ENCODE peak calls at places on chromosome 17, in ten cellular contexts. Z is nephron progenitor cell, Y is choroid plexus epithelial cell, G is B cell, N is A549, I is mesothelial cell of epicardium, E is AG09319, P is astrocyte of the spinal cord, B is BJ, W is GM12865. D is an unnamed sample.

GRCh38 chr17:1110524-1110843 is 69.3 kb downstream of the ABR start:
- DNase-seq in Z (no peak), Y (no peak), G (no peak), N (no peak), I (no peak), E (no peak), P (no peak), B (no peak), W (no peak), D (no peak)

GRCh38 chr17:27318228-27318627 is 24.3 kb downstream of the WSB1 start:
- DNase-seq in Z (no peak), Y (no peak), G (no peak), N (no peak), I (no peak), E (no peak), P (no peak), B (no peak), W (no peak), D (no peak)

GRCh38 chr17:61517843-61518606 is 65.8 kb downstream of the TBX4 start:
- DNase-seq in Z (no peak), Y (no peak), G (no peak), N (no peak), I (no peak), E (no peak), P (no peak), B (no peak), W (no peak), D (no peak)

GRCh38 chr17:81148986-81149533 is 16.2 kb upstream of the PVALEF start:
- DNase-seq in Z (no peak), Y (no peak), G (no peak), N (no peak), I (no peak), E (no peak), P (no peak), B (no peak), W (no peak), D (no peak)

GRCh38 chr17:35341465-35341992 is 31.9 kb downstream of the SLFN11 start:
- DNase-seq in Z (no peak), Y (no peak), G (peak), N (no peak), I (no peak), E (no peak), P (no peak), B (no peak), W (peak), D (peak)

GRCh38 chr17:79192503-79193500 is 118.2 kb downstream of the ENGASE start:
- DNase-seq in Z (peak), Y (peak), G (no peak), N (peak), I (peak), E (no peak), P (peak), B (no peak), W (peak), D (peak)

GRCh38 chr17:50443492-50444051 is 17.6 kb downstream of the ACSF2 start:
- DNase-seq in Z (no peak), Y (peak), G (no peak), N (no peak), I (no peak), E (no peak), P (no peak), B (no peak), W (no peak), D (no peak)

GRCh38 chr17:48613862-48614694 is 1.0 kb downstream of the HOXB8 start:
- DNase-seq in Z (peak), Y (no peak), G (no peak), N (peak), I (no peak), E (no peak), P (peak), B (no peak), W (no peak), D (peak)

GRCh38 chr17:80372456-80372855 is 42.5 kb upstream of the ENDOV start:
- DNase-seq in Z (no peak), Y (no peak), G (no peak), N (no peak), I (no peak), E (no peak), P (no peak), B (no peak), W (no peak), D (no peak)

GRCh38 chr17:45302649-45303173 is 14.1 kb downstream of the MAP3K14 start:
- DNase-seq in Z (no peak), Y (peak), G (peak), N (no peak), I (no peak), E (no peak), P (peak), B (no peak), W (peak), D (peak)

GRCh38 chr17:66322764-66323163 is 20.4 kb downstream of the PRKCA start:
- DNase-seq in Z (no peak), Y (no peak), G (no peak), N (no peak), I (no peak), E (no peak), P (no peak), B (peak), W (no peak), D (no peak)

GRCh38 chr17:15108992-15109391 is 156.1 kb downstream of the PMP22 start:
- DNase-seq in Z (no peak), Y (no peak), G (no peak), N (no peak), I (no peak), E (no peak), P (no peak), B (no peak), W (no peak), D (no peak)

GRCh38 chr17:55496094-55496881 is 15.0 kb downstream of the SMIM36 start:
- DNase-seq in Z (no peak), Y (peak), G (no peak), N (peak), I (no peak), E (no peak), P (peak), B (no peak), W (peak), D (peak)

GRCh38 chr17:3534881-3535252 is 22.7 kb downstream of the TRPV3 start:
- DNase-seq in Z (peak), Y (peak), G (no peak), N (peak), I (no peak), E (no peak), P (peak), B (no peak), W (peak), D (peak)

GRCh38 chr17:7750321-7750821 is 32.8 kb downstream of the DNAH2 start:
- DNase-seq in Z (no peak), Y (peak), G (no peak), N (no peak), I (no peak), E (peak), P (peak), B (peak), W (no peak), D (no peak)

GRCh38 chr17:63222655-63223054 is 223.5 kb downstream of the CYB561 start:
- DNase-seq in Z (no peak), Y (peak), G (no peak), N (no peak), I (no peak), E (no peak), P (no peak), B (no peak), W (no peak), D (no peak)

GRCh38 chr17:41360291-41360995 is 9.2 kb downstream of the KRT33B start:
- DNase-seq in Z (no peak), Y (peak), G (no peak), N (no peak), I (no peak), E (no peak), P (peak), B (peak), W (no peak), D (no peak)

GRCh38 chr17:69761767-69762321 is 313.2 kb upstream of the KCNJ16 start:
- DNase-seq in Z (no peak), Y (peak), G (no peak), N (peak), I (no peak), E (peak), P (peak), B (peak), W (no peak), D (no peak)

GRCh38 chr17:81016575-81016974 is 18.4 kb upstream of the BAIAP2 start:
- DNase-seq in Z (no peak), Y (no peak), G (no peak), N (no peak), I (no peak), E (no peak), P (no peak), B (no peak), W (no peak), D (no peak)

GRCh38 chr17:45096141-45096540 is 35.0 kb downstream of the NMT1 start:
- DNase-seq in Z (no peak), Y (peak), G (no peak), N (peak), I (no peak), E (no peak), P (peak), B (no peak), W (peak), D (no peak)

GRCh38 chr17:41308251-41308917 is 725 bp downstream of the KRTAP16-1 start:
- DNase-seq in Z (no peak), Y (no peak), G (peak), N (no peak), I (no peak), E (no peak), P (no peak), B (no peak), W (peak), D (no peak)

GRCh38 chr17:42288078-42288984 is at the start of gene STAT5A:
- DNase-seq in Z (peak), Y (peak), G (peak), N (peak), I (no peak), E (peak), P (peak), B (no peak), W (peak), D (peak)

GRCh38 chr17:73647331-73647730 is 3.1 kb upstream of the SDK2 start:
- DNase-seq in Z (no peak), Y (no peak), G (no peak), N (no peak), I (no peak), E (no peak), P (no peak), B (no peak), W (no peak), D (no peak)

GRCh38 chr17:65074778-65075250 is 18.3 kb upstream of the GNA13 start:
- DNase-seq in Z (no peak), Y (peak), G (no peak), N (peak), I (peak), E (no peak), P (no peak), B (no peak), W (no peak), D (no peak)
- TF ChIP-seq CTCF in Z (no peak), Y (no peak), G (no peak), N (no peak), I (no peak), E (no peak), P (no peak), B (peak), W (no peak), D (no peak)

GRCh38 chr17:28550858-28551257 is 1.6 kb downstream of the UNC119 start:
- DNase-seq in Z (peak), Y (no peak), G (no peak), N (no peak), I (no peak), E (no peak), P (no peak), B (no peak), W (no peak), D (peak)

GRCh38 chr17:28547623-28548416 is 4.6 kb downstream of the UNC119 start:
- DNase-seq in Z (peak), Y (peak), G (peak), N (peak), I (peak), E (no peak), P (peak), B (no peak), W (peak), D (peak)

GRCh38 chr17:28549274-28550132 is 2.9 kb downstream of the UNC119 start:
- DNase-seq in Z (no peak), Y (no peak), G (peak), N (no peak), I (no peak), E (no peak), P (no peak), B (no peak), W (peak), D (peak)

GRCh38 chr17:28547096-28547622 is 5.3 kb downstream of the UNC119 start:
- DNase-seq in Z (no peak), Y (no peak), G (no peak), N (no peak), I (no peak), E (no peak), P (no peak), B (no peak), W (no peak), D (no peak)

DNA sequence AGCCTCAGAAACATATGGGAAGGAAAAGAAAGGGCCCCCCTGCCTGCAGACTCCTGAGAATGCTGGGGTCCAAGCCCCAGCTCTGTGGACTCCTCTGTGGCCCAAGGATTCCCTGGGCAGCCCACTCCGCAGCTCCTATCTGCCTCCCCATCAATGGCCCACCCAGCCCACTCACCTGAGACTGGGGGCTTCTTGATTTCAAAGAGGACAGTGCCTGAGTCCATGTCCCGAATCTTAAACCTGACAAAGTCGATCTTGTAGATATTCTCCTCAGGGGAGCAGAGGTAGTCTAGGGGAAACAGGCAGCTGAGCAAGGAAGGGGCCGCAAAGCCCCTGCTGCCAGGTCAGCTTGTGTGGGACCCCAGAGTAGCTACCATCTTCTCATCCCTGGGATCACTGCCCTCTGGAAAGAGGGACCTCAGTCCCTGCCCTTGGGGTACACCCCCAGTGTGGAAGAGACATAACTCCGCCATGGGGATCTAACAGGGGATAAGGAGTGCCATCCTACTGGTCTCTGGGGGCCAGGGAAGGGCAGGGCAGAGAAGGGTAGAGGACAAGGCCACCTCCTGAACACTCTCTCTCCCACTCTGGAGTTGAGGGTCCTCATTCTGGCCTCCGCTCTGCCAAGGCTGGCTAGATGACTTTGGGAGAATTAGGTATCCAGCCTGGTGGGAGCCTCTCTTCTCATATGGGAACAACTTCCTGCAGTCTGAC is 3.9 kb downstream of the UNC119 start:
- DNase-seq in Z (no peak), Y (no peak), G (no peak), N (no peak), I (no peak), E (no peak), P (no peak), B (no peak), W (no peak), D (no peak)
- TF ChIP-seq CTCF in Z (no peak), Y (no peak), G (peak), N (no peak), I (peak), E (no peak), P (no peak), B (no peak), W (no peak), D (no peak)

DNA sequence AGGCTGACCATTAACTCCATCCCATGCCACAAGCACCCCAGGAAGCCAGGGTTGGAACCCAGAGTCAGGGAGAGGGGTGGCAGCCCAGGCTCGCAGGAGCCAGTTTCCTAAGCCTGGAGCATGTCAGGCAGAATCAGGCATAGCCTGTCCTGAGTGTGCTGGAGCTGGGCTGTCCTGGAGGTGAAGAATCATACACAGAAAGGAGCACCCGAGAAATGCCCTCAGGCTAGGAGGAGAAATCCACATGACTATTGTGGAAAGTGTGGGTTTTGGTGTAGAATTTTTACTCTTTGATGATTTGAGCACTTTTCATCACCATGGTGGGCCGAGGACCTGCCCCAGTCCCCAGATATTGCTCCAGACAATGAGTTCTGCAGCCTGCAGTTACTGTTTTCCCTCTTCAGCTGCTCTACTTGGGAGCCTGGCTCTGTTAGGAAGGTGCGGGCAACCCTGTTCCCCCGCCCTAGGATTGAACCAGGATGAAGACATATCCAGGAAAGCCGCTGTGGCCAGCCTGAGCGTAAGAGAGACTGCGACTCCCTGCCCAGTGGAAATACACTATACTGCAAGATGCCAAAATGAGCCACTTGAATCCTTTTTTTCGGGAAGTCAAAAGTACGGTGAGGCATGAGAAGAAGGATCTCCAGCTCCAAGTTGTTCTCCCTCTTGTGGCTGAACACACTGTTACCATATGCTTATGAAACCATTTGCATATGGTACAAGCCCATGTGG is 29.0 kb upstream of the HEATR6 start:
- DNase-seq in Z (no peak), Y (peak), G (no peak), N (no peak), I (no peak), E (no peak), P (no peak), B (no peak), W (no peak), D (no peak)
- TF ChIP-seq CTCF in Z (no peak), Y (peak), G (no peak), N (no peak), I (peak), E (peak), P (peak), B (peak), W (no peak), D (no peak)

GRCh38 chr17:11293480-11293879 is 52.5 kb downstream of the SHISA6 start:
- DNase-seq in Z (no peak), Y (no peak), G (no peak), N (no peak), I (no peak), E (no peak), P (no peak), B (no peak), W (no peak), D (no peak)

GRCh38 chr17:11294826-11295225 is 53.8 kb downstream of the SHISA6 start:
- DNase-seq in Z (no peak), Y (no peak), G (no peak), N (no peak), I (no peak), E (no peak), P (no peak), B (no peak), W (no peak), D (no peak)

GRCh38 chr17:11300201-11300600 is 59.2 kb downstream of the SHISA6 start:
- DNase-seq in Z (no peak), Y (no peak), G (no peak), N (no peak), I (no peak), E (no peak), P (no peak), B (no peak), W (no peak), D (no peak)

GRCh38 chr17:11298401-11298800 is 57.4 kb downstream of the SHISA6 start:
- DNase-seq in Z (no peak), Y (no peak), G (no peak), N (no peak), I (no peak), E (no peak), P (no peak), B (no peak), W (no peak), D (no peak)

DNA sequence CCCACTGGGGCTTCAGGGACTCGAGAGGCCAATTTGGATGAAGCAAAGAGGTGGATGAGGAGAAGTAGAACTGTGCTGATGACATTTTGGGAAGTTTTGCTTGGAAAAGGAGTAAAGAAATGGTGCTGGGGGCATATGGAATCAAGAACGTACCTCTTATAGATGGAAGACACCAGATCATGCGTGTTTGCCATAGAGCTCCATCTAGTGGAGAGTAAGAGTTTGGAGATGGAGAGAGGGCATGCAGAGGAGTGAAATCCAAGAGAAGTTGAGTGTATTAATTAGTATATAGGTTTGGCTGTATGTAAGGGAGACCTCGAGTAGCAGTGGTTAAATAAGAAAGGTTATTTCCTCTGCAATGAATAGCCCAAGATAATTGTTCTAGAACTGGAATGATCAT is 56.0 kb downstream of the SHISA6 start:
- DNase-seq in Z (no peak), Y (peak), G (no peak), N (peak), I (no peak), E (no peak), P (no peak), B (no peak), W (peak), D (no peak)
- TF ChIP-seq CTCF in Z (peak), Y (no peak), G (no peak), N (peak), I (no peak), E (no peak), P (no peak), B (no peak), W (peak), D (no peak)

GRCh38 chr17:67784364-67785121 is 40.8 kb upstream of the BPTF start:
- DNase-seq in Z (no peak), Y (no peak), G (no peak), N (no peak), I (no peak), E (no peak), P (no peak), B (no peak), W (peak), D (peak)

GRCh38 chr17:67785122-67785477 is 40.2 kb upstream of the BPTF start:
- DNase-seq in Z (no peak), Y (no peak), G (no peak), N (no peak), I (no peak), E (no peak), P (no peak), B (no peak), W (no peak), D (no peak)

DNA sequence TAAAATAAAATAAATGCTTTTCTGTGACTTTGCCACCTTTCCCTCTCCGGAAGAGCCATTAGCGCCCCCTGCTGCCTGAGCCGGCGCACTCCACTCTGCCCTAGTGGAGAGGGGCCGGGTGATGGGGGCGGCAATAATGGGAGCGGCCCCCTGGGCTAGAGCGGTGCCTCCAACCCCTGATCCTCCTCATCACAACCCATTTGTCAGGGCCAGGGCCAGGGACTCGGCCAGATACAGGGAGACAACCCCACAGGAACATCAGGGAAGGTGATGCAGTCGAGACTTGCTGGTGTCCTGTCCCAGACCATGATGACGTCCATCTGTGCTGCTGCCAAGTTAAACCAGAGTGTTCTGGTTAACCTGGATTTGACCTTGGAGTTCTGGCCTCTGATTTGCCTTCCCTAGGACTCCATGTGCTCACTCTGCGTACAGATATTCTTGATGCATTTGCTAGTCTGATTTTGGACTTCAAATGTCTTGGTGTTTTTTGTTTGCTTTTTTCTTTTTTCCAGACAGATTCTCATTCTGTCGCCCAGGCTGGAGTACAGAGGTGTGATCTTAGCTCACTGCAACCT is 46.1 kb upstream of the BPTF start:
- DNase-seq in Z (peak), Y (peak), G (peak), N (peak), I (no peak), E (no peak), P (peak), B (peak), W (peak), D (peak)
- TF ChIP-seq CTCF in Z (peak), Y (peak), G (peak), N (peak), I (peak), E (peak), P (peak), B (peak), W (peak), D (peak)